ENCODE peak calls at places on chromosomes 3 and 15, in ten cellular contexts. M, S, O, E, R, X, H, F, V and U are unnamed samples.

GRCh38 chr3:112587336-112587735 is 25.5 kb downstream of the SLC35A5 start:
- DNase-seq in M (no peak), S (no peak), O (no peak), E (no peak), R (peak; percentile 14), X (no peak), H (no peak), F (no peak), V (no peak), U (no peak)

GRCh38 chr3:170598091-170598502 is 12.2 kb upstream of the SLC7A14 start:
- DNase-seq in M (no peak), S (no peak), O (no peak), E (no peak), R (no peak), X (no peak), H (no peak), F (no peak), V (no peak), U (no peak)

GRCh38 chr15:55518641-55519040 is 10.6 kb upstream of the DNAAF4 start:
- DNase-seq in M (no peak), S (no peak), O (no peak), E (no peak), R (no peak), X (no peak), H (no peak), F (no peak), V (no peak), U (no peak)

GRCh38 chr15:96064351-96064756 is 266.1 kb upstream of the NR2F2 start:
- DNase-seq in M (no peak), S (no peak), O (no peak), E (no peak), R (peak; percentile 65), X (no peak), H (peak; percentile 31), F (no peak), V (no peak), U (peak; percentile 7)

GRCh38 chr3:132522353-132522752 is 74.7 kb upstream of the ACKR4 start:
- DNase-seq in M (no peak), S (no peak), O (no peak), E (no peak), R (no peak), X (no peak), H (no peak), F (no peak), V (no peak), U (no peak)

GRCh38 chr3:109155828-109156227 is 19.3 kb downstream of the C3orf85 start:
- DNase-seq in M (no peak), S (no peak), O (no peak), E (no peak), R (no peak), X (no peak), H (no peak), F (no peak), V (no peak), U (no peak)

GRCh38 chr3:11510001-11510760 is 133.5 kb downstream of the VGLL4 start:
- DNase-seq in M (no peak), S (no peak), O (no peak), E (no peak), R (peak; percentile 45), X (no peak), H (no peak), F (no peak), V (no peak), U (no peak)

GRCh38 chr3:98807011-98807410 is 43.9 kb downstream of the ST3GAL6 start:
- DNase-seq in M (peak; percentile 78), S (no peak), O (no peak), E (no peak), R (peak; percentile 89), X (no peak), H (peak; percentile 49), F (no peak), V (no peak), U (no peak)

GRCh38 chr15:79091204-79091867 is 756 bp upstream of the RASGRF1 start:
- DNase-seq in M (no peak), S (no peak), O (no peak), E (no peak), R (peak; percentile 19), X (no peak), H (peak; percentile 6), F (no peak), V (no peak), U (peak; percentile 41)

GRCh38 chr15:58951388-58952060 is 18.0 kb upstream of the SLTM start:
- DNase-seq in M (peak; percentile 31), S (peak; percentile 30), O (no peak), E (no peak), R (peak; percentile 88), X (no peak), H (peak; percentile 84), F (no peak), V (no peak), U (peak; percentile 70)

DNA sequence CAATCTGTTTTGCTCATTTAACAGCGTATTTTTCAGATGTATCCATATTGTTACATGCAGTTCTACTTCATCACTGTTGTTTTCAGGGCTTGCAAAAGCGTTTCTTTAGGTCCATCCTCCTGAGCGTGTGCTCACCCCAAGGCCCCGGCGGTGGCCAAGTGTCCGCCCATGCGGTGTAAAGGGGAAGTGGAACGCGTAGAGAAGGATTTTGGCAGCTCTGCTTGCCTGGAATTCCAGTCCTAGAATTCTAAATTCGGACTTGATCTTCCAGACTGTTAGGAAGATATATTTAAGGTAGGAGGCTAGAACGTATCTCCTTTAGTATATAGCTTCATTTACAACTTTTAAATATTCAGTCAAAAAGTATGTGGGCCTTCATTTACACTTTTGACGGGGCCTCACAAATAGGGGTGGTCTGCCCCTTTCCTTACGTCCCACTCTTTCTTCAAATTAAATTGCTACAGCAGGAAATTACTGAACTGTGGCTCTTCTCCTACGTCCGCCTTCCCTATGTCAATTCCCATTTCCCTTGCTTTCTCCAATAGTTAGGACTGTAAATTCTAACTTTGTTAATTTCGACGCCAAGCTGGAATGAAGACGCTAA is 609 bp upstream of the TBC1D23 start:
- DNase-seq in M (no peak), S (peak; percentile 52), O (no peak), E (no peak), R (peak; percentile 89), X (peak; percentile 77), H (peak; percentile 51), F (peak; percentile 25), V (no peak), U (no peak)
- TF ChIP-seq CTCF in M (peak; percentile 21), S (peak; percentile 31), O (no peak), E (no peak), R (peak; percentile 16), X (peak; percentile 11), H (no peak), F (no peak), V (no peak), U (no peak)

DNA sequence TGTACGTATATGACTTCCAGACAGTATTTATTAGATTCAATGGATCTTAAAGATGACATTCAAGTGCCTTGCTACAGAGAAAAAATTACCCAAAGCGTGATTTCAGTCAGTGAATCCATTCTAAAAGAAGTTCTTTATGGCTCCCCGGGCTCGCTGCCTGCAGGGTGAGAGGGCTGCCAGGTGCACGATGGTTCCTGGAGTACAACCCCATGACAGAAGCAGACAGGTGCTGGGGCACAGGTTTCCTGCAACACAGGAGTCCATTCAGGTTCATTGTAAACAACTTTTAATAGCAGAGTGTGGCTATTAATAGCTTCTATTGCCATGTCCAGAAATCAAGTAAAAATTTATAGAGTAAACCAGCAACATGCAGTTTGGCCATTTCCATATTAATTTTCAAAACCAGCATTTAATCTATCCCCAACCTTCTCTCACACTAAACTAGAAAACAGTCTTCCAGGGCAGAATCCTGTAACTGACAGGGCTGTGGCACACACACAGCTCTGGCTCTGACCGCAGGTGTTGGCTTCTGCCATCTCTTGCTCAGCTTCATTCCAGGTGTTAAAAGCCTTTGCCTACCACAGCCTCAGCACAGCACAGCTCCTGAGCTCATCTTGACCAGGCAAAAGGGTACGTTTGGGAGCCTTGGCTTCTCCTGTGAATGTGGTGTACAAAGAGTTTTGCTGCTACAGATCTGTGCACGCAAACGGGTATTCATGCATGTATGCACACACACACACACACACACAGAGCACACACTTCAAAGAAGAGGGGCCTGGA is 185.9 kb downstream of the MEX3B start:
- DNase-seq in M (no peak), S (no peak), O (no peak), E (no peak), R (no peak), X (no peak), H (no peak), F (no peak), V (no peak), U (no peak)
- H3K27ac ChIP-seq in M (no peak overlapping the region), S (no peak overlapping the region), O (no peak overlapping the region), E (no peak overlapping the region), R (no peak overlapping the region), X (no peak overlapping the region), H (no peak overlapping the region), F (no peak overlapping the region), V (no peak overlapping the region), U (no peak overlapping the region)

DNA sequence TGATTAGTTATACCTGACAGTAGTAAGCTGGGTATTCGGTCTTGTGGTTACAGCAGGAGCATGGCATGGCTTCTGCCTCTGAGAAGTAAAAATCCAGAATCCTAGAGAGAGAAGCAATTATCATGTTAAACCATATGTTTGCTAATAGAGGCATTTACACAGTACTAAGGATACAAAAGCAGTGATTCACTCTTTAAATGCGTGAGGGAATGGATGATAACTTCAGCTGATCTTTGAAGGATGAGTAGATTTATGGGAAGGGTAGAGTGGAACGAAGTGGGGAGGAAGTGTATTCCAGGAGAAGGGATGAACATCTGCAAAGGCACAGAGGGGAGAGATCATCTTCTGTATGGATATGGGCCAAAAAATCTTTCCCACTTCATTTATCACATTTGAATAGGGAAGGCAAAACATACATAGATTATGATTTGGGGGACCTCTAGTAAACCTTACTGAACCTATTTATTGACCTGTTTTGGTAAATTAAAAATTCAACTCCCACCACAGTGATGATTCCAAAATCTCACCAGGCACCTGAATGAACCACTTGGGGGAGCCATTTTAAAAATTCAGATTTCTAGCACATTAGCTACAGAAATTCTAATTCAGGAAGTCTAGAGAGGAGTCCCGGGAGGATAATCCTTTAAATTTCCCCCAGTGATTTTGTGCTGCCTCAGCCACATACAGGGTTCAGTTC is 35.1 kb downstream of the IGSF10 start:
- DNase-seq in M (no peak), S (no peak), O (no peak), E (no peak), R (no peak), X (no peak), H (no peak), F (no peak), V (no peak), U (no peak)
- TF ChIP-seq CTCF in M (peak; percentile 57), S (peak; percentile 54), O (no peak), E (no peak), R (peak; percentile 44), X (no peak), H (peak; percentile 34), F (no peak), V (peak; percentile 17), U (no peak)

DNA sequence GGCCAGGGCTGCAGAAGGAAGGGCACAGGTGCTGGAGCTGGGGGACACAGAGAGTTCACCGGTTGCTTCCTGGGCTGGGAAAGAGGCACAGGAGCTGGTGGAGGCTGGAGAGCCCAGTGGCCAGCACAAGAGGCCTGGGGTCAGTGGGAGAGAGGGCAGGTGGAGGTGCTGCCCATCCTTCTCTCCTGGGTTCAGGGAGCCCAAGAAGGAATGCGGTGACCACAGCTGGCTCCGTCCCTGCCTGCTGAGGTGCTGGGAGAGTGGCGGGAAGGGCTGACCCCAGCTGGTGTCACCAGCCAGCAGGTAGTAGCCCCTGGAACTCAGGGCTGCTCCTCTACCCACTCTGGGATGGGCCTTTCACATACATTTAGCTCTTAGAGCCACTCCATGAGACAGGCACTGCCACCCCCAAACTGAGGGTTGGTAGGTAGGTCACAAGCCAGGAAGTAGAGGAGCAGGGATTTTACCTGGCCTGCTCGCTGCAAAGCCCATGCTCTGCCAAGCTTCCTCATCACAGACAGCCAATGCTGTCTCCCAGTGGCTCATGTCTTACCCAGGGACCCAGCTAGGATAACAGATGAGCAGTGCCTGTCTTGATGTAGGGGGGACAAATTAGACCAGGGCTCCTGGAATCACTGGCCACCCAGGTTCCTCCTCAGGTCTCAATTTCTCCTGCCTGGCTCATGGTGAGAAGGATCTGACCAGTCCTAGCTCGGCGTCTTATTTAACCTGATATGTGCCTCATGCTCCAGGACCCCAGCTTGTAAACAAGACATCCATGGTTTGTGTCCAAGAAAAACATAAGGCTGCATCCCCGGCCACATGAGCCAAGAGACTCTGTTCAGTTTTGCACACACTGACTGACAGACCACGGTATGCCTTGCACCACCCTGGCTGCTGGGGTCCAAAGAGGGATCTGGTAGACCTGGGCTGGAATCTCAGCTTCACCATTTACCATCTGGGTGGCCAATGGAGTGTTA is 119.2 kb downstream of the CORO2B start:
- DNase-seq in M (no peak), S (no peak), O (no peak), E (no peak), R (no peak), X (no peak), H (peak; percentile 44), F (no peak), V (no peak), U (no peak)
- H3K27ac ChIP-seq in M (no peak overlapping the region), S (no peak overlapping the region), O (no peak overlapping the region), E (no peak overlapping the region), R (peak overlapping the region; percentile 91), X (no peak overlapping the region), H (no peak overlapping the region), F (no peak overlapping the region), V (no peak overlapping the region), U (no peak overlapping the region)